ENCODE peak calls at places on chromosomes 13 and 19, in six cellular contexts. X is dorsolateral prefrontal cortex; C is NCI-H187; S is AG04449; U is PC-3; R is stimulated activated CD8-positive, alpha-beta memory T cell treated with anti-CD3 and anti-CD28 coated beads, Interleukin-4, amount 100 ng/mL, for 1 hour. K is an unnamed sample.

GRCh38 chr13:99617474-99618255 is 116.4 kb downstream of the TM9SF2 start:
- DNase-seq in X (peak; percentile 54), S (no peak), C (no peak), R (no peak), U (peak; percentile 46), K (no peak)

GRCh38 chr19:5048727-5049553 is 80.0 kb downstream of the KDM4B start:
- DNase-seq in S (no peak), R (no peak), U (peak; percentile 68), X (no peak), C (no peak), K (no peak)

GRCh38 chr13:28037399-28037798 is 48.9 kb upstream of the URAD start:
- DNase-seq in C (no peak), U (peak; percentile 70), X (no peak), S (no peak), R (no peak), K (no peak)

GRCh38 chr13:71611292-71611691 is 255.7 kb downstream of the DACH1 start:
- DNase-seq in R (no peak), X (no peak), U (no peak), C (no peak), S (no peak), K (no peak)

GRCh38 chr13:25200783-25201182 is 28.7 kb upstream of the AMER2 start:
- DNase-seq in R (no peak), X (no peak), S (no peak), U (no peak), C (no peak), K (peak; percentile 23)

GRCh38 chr19:54169149-54169731 is 3.7 kb downstream of the TMC4 start:
- DNase-seq in S (no peak), U (no peak), R (no peak), X (no peak), C (no peak), K (no peak)

GRCh38 chr13:29704648-29705047 is 109.2 kb upstream of the SLC7A1 start:
- DNase-seq in R (no peak), X (no peak), U (no peak), C (no peak), S (no peak), K (no peak)

GRCh38 chr19:53365899-53366493 is 491 bp downstream of the ZNF525 start:
- DNase-seq in X (no peak), R (peak; percentile 6), C (no peak), S (no peak), U (peak; percentile 50), K (no peak)

GRCh38 chr19:34351382-34351802 is 13.6 kb upstream of the GPI start:
- DNase-seq in R (no peak), U (peak; percentile 4), C (no peak), X (no peak), S (no peak), K (no peak)

GRCh38 chr19:11377756-11378155 is 3.3 kb downstream of the SWSAP1 start:
- DNase-seq in R (no peak), U (peak; percentile 33), X (no peak), C (no peak), S (no peak), K (no peak)

GRCh38 chr13:21326155-21327030 is 132.7 kb downstream of the ZDHHC20 start:
- DNase-seq in R (no peak), X (peak; percentile 55), U (no peak), C (no peak), S (no peak), K (no peak)

GRCh38 chr19:40104754-40105153 is 14.0 kb upstream of the ZNF780A start:
- DNase-seq in S (no peak), X (no peak), R (no peak), U (no peak), C (no peak), K (no peak)

GRCh38 chr19:43619262-43620060 is at the start of gene ZNF428:
- DNase-seq in R (peak; percentile 73), X (peak; percentile 95), U (peak; percentile 74), S (no peak), C (peak; percentile 92), K (peak; percentile 57)

GRCh38 chr19:38079926-38080380 is 144.1 kb downstream of the DPF1 start:
- DNase-seq in X (no peak), U (peak; percentile 86), S (peak; percentile 70), C (no peak), R (no peak), K (peak; percentile 83)

GRCh38 chr19:31675187-31675913 is 326.1 kb upstream of the TSHZ3 start:
- DNase-seq in X (no peak), R (no peak), U (peak; percentile 1), C (no peak), S (peak; percentile 21), K (no peak)

GRCh38 chr19:44628793-44629192 is 14.9 kb upstream of the PVR start:
- DNase-seq in X (no peak), C (no peak), S (no peak), U (no peak), R (no peak), K (no peak)

GRCh38 chr13:26558912-26559485 is 1.5 kb downstream of the WASF3 start:
- DNase-seq in X (no peak), S (no peak), R (no peak), U (no peak), C (no peak), K (no peak)

GRCh38 chr13:23984541-23984940 is 87.2 kb upstream of the C1QTNF9B start:
- DNase-seq in R (no peak), C (no peak), S (no peak), X (no peak), U (peak; percentile 88), K (no peak)

K was measured in non-pigmented ciliary epithelial cell.